ENCODE peak calls at places on chromosomes 16 and 17, in seven cellular contexts. One of them, this sample, is unnamed.

GRCh38 chr17:55420776-55421178 is 858 bp downstream of the MMD start:
- DNase-seq in cardiac muscle cell: peak; percentile 62
- DNase-seq in tibial nerve: peak; percentile 28
- DNase-seq in right lobe of liver: peak; percentile 64
- DNase-seq in CD8-positive, alpha-beta T cell: peak; percentile 50
- DNase-seq in left ventricle myocardium inferior: peak; percentile 52
- DNase-seq in WERI-Rb-1: peak; percentile 33
- DNase-seq in this sample: no peak

GRCh38 chr17:34451313-34451712 is 88.3 kb upstream of the CCL1 start:
- DNase-seq in cardiac muscle cell: peak; percentile 36
- DNase-seq in tibial nerve: no peak
- DNase-seq in right lobe of liver: no peak
- DNase-seq in CD8-positive, alpha-beta T cell: no peak
- DNase-seq in left ventricle myocardium inferior: no peak
- DNase-seq in WERI-Rb-1: no peak
- DNase-seq in this sample: no peak

GRCh38 chr16:66717112-66717675 is 20.7 kb upstream of the CMTM4 start:
- DNase-seq in cardiac muscle cell: no peak
- DNase-seq in tibial nerve: no peak
- DNase-seq in right lobe of liver: no peak
- DNase-seq in CD8-positive, alpha-beta T cell: no peak
- DNase-seq in left ventricle myocardium inferior: peak; percentile 27
- DNase-seq in WERI-Rb-1: peak; percentile 68
- DNase-seq in this sample: peak; percentile 45

GRCh38 chr17:78256705-78257559 is 25.5 kb downstream of the TMEM235 start:
- DNase-seq in cardiac muscle cell: peak; percentile 89
- DNase-seq in tibial nerve: no peak
- DNase-seq in right lobe of liver: peak; percentile 50
- DNase-seq in CD8-positive, alpha-beta T cell: no peak
- DNase-seq in left ventricle myocardium inferior: no peak
- DNase-seq in WERI-Rb-1: no peak
- DNase-seq in this sample: no peak

GRCh38 chr17:4304417-4305027 is 40.7 kb upstream of the ANKFY1 start:
- DNase-seq in cardiac muscle cell: peak; percentile 64
- DNase-seq in tibial nerve: peak; percentile 81
- DNase-seq in right lobe of liver: no peak
- DNase-seq in CD8-positive, alpha-beta T cell: peak; percentile 61
- DNase-seq in left ventricle myocardium inferior: no peak
- DNase-seq in WERI-Rb-1: peak; percentile 42
- DNase-seq in this sample: no peak

GRCh38 chr17:73283841-73284282 is 22.2 kb upstream of the CPSF4L start:
- DNase-seq in cardiac muscle cell: peak; percentile 89
- DNase-seq in tibial nerve: peak; percentile 76
- DNase-seq in right lobe of liver: no peak
- DNase-seq in CD8-positive, alpha-beta T cell: no peak
- DNase-seq in left ventricle myocardium inferior: no peak
- DNase-seq in WERI-Rb-1: peak; percentile 76
- DNase-seq in this sample: no peak

GRCh38 chr17:66906321-66907278 is 57.9 kb upstream of the CACNG4 start:
- DNase-seq in cardiac muscle cell: peak; percentile 84
- DNase-seq in tibial nerve: peak; percentile 78
- DNase-seq in right lobe of liver: peak; percentile 82
- DNase-seq in CD8-positive, alpha-beta T cell: peak; percentile 66
- DNase-seq in left ventricle myocardium inferior: peak; percentile 72
- DNase-seq in WERI-Rb-1: peak; percentile 89
- DNase-seq in this sample: peak; percentile 33

GRCh38 chr17:74325743-74326379 is at the start of gene KIF19:
- DNase-seq in cardiac muscle cell: peak; percentile 68
- DNase-seq in tibial nerve: no peak
- DNase-seq in right lobe of liver: no peak
- DNase-seq in CD8-positive, alpha-beta T cell: peak; percentile 44
- DNase-seq in left ventricle myocardium inferior: peak; percentile 56
- DNase-seq in WERI-Rb-1: no peak
- DNase-seq in this sample: no peak

GRCh38 chr17:37273419-37274051 is 102.2 kb upstream of the C17orf78 start:
- DNase-seq in cardiac muscle cell: peak; percentile 62
- DNase-seq in tibial nerve: no peak
- DNase-seq in right lobe of liver: no peak
- DNase-seq in CD8-positive, alpha-beta T cell: no peak
- DNase-seq in left ventricle myocardium inferior: no peak
- DNase-seq in WERI-Rb-1: peak; percentile 84
- DNase-seq in this sample: peak; percentile 80

GRCh38 chr17:14143678-14144077 is 74.4 kb downstream of the COX10 start:
- DNase-seq in cardiac muscle cell: peak; percentile 20
- DNase-seq in tibial nerve: no peak
- DNase-seq in right lobe of liver: no peak
- DNase-seq in CD8-positive, alpha-beta T cell: no peak
- DNase-seq in left ventricle myocardium inferior: no peak
- DNase-seq in WERI-Rb-1: no peak
- DNase-seq in this sample: no peak

GRCh38 chr17:68035131-68035522 is 408 bp upstream of the KPNA2 start:
- DNase-seq in cardiac muscle cell: peak; percentile 97
- DNase-seq in tibial nerve: peak; percentile 80
- DNase-seq in right lobe of liver: peak; percentile 95
- DNase-seq in CD8-positive, alpha-beta T cell: peak; percentile 89
- DNase-seq in left ventricle myocardium inferior: peak; percentile 96
- DNase-seq in WERI-Rb-1: peak; percentile 98
- DNase-seq in this sample: no peak

GRCh38 chr17:75504347-75505151 is 10.8 kb downstream of the CASKIN2 start:
- DNase-seq in cardiac muscle cell: peak; percentile 35
- DNase-seq in tibial nerve: no peak
- DNase-seq in right lobe of liver: peak; percentile 88
- DNase-seq in CD8-positive, alpha-beta T cell: peak; percentile 48
- DNase-seq in left ventricle myocardium inferior: no peak
- DNase-seq in WERI-Rb-1: peak; percentile 70
- DNase-seq in this sample: no peak

GRCh38 chr17:40564883-40565744 is at the start of gene CCR7:
- DNase-seq in cardiac muscle cell: no peak
- DNase-seq in tibial nerve: no peak
- DNase-seq in right lobe of liver: no peak
- DNase-seq in CD8-positive, alpha-beta T cell: peak; percentile 88
- DNase-seq in left ventricle myocardium inferior: no peak
- DNase-seq in WERI-Rb-1: no peak
- DNase-seq in this sample: no peak

GRCh38 chr16:14455577-14455976 is 174.5 kb downstream of the PARN start:
- DNase-seq in cardiac muscle cell: peak; percentile 53
- DNase-seq in tibial nerve: no peak
- DNase-seq in right lobe of liver: no peak
- DNase-seq in CD8-positive, alpha-beta T cell: no peak
- DNase-seq in left ventricle myocardium inferior: no peak
- DNase-seq in WERI-Rb-1: no peak
- DNase-seq in this sample: no peak

GRCh38 chr17:3870871-3871306 is 22.0 kb downstream of the CAMKK1 start:
- DNase-seq in cardiac muscle cell: peak; percentile 70
- DNase-seq in tibial nerve: no peak
- DNase-seq in right lobe of liver: no peak
- DNase-seq in CD8-positive, alpha-beta T cell: peak; percentile 22
- DNase-seq in left ventricle myocardium inferior: no peak
- DNase-seq in WERI-Rb-1: no peak
- DNase-seq in this sample: no peak

GRCh38 chr17:11240041-11240801 is 792 bp upstream of the SHISA6 start:
- DNase-seq in cardiac muscle cell: peak; percentile 65
- DNase-seq in tibial nerve: peak; percentile 12
- DNase-seq in right lobe of liver: no peak
- DNase-seq in CD8-positive, alpha-beta T cell: no peak
- DNase-seq in left ventricle myocardium inferior: no peak
- DNase-seq in WERI-Rb-1: peak; percentile 40
- DNase-seq in this sample: no peak

GRCh38 chr16:1127101-1127500 is 25.8 kb upstream of the CACNA1H start:
- DNase-seq in cardiac muscle cell: no peak
- DNase-seq in tibial nerve: no peak
- DNase-seq in right lobe of liver: no peak
- DNase-seq in CD8-positive, alpha-beta T cell: no peak
- DNase-seq in left ventricle myocardium inferior: no peak
- DNase-seq in WERI-Rb-1: no peak
- DNase-seq in this sample: no peak

GRCh38 chr16:70430667-70431536 is 8.0 kb downstream of the ST3GAL2 start:
- DNase-seq in cardiac muscle cell: no peak
- DNase-seq in tibial nerve: no peak
- DNase-seq in right lobe of liver: no peak
- DNase-seq in CD8-positive, alpha-beta T cell: peak; percentile 49
- DNase-seq in left ventricle myocardium inferior: no peak
- DNase-seq in WERI-Rb-1: no peak
- DNase-seq in this sample: no peak

GRCh38 chr16:58495861-58496331 is 4.0 kb upstream of the NDRG4 start:
- DNase-seq in cardiac muscle cell: no peak
- DNase-seq in tibial nerve: no peak
- DNase-seq in right lobe of liver: no peak
- DNase-seq in CD8-positive, alpha-beta T cell: no peak
- DNase-seq in left ventricle myocardium inferior: no peak
- DNase-seq in WERI-Rb-1: no peak
- DNase-seq in this sample: no peak
- H3K4me3 ChIP-seq in cardiac muscle cell: no peak overlapping the region
- H3K4me3 ChIP-seq in tibial nerve: no peak overlapping the region
- H3K4me3 ChIP-seq in right lobe of liver: no peak overlapping the region
- H3K4me3 ChIP-seq in CD8-positive, alpha-beta T cell: no peak overlapping the region
- H3K4me3 ChIP-seq in left ventricle myocardium inferior: peak overlapping the region; percentile 47
- H3K4me3 ChIP-seq in WERI-Rb-1: no peak overlapping the region
- H3K4me3 ChIP-seq in this sample: no peak overlapping the region

DNA sequence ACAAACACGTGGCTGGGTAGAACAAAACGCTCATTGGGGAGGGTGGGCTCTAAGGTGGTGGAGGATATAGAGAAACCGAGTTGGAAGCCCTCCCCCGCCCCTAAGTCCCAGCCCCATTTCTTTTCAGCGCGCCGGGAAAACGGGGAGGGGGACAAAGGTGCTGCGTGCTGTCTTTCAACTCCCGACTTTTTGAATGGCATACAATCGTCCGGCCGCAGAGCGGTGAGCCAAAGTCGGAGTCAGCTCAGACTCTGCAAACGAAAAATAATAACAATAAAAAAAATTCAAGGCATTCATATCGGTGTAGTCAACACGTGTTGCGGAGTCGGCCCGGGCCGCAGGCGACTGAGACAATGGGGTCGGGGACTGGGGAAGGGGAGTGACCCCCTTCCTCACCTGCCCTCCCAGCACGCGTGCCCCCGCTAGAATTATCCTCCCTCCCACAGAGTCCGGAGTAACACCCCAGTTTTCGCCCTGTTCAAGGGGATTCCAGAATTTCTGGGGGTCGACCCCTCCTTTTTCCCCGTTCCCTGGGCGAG is 1.8 kb upstream of the IGF2BP1 start:
- DNase-seq in cardiac muscle cell: peak; percentile 59
- DNase-seq in tibial nerve: no peak
- DNase-seq in right lobe of liver: no peak
- DNase-seq in CD8-positive, alpha-beta T cell: no peak
- DNase-seq in left ventricle myocardium inferior: no peak
- DNase-seq in WERI-Rb-1: peak; percentile 84
- DNase-seq in this sample: no peak
- H3K27me3 ChIP-seq in cardiac muscle cell: no peaks in the 10 kb centered on the region
- H3K27me3 ChIP-seq in tibial nerve: peaks cover 100% of the 10 kb centered on the region
- H3K27me3 ChIP-seq in right lobe of liver: peaks cover 70% of the 10 kb centered on the region
- H3K27me3 ChIP-seq in CD8-positive, alpha-beta T cell: peaks cover 64% of the 10 kb centered on the region
- H3K27me3 ChIP-seq in left ventricle myocardium inferior: peaks cover 100% of the 10 kb centered on the region
- H3K27me3 ChIP-seq in WERI-Rb-1: no peaks in the 10 kb centered on the region
- H3K27me3 ChIP-seq in this sample: peaks cover 37% of the 10 kb centered on the region

GRCh38 chr16:81716478-81717210 is 62.4 kb upstream of the PLCG2 start:
- DNase-seq in cardiac muscle cell: no peak
- DNase-seq in tibial nerve: no peak
- DNase-seq in right lobe of liver: no peak
- DNase-seq in CD8-positive, alpha-beta T cell: peak; percentile 24
- DNase-seq in left ventricle myocardium inferior: peak; percentile 2
- DNase-seq in WERI-Rb-1: no peak
- DNase-seq in this sample: no peak

GRCh38 chr16:81720973-81721907 is 57.9 kb upstream of the PLCG2 start:
- DNase-seq in cardiac muscle cell: no peak
- DNase-seq in tibial nerve: no peak
- DNase-seq in right lobe of liver: no peak
- DNase-seq in CD8-positive, alpha-beta T cell: no peak
- DNase-seq in left ventricle myocardium inferior: no peak
- DNase-seq in WERI-Rb-1: no peak
- DNase-seq in this sample: no peak

GRCh38 chr16:81719993-81720392 is 59.1 kb upstream of the PLCG2 start:
- DNase-seq in cardiac muscle cell: no peak
- DNase-seq in tibial nerve: no peak
- DNase-seq in right lobe of liver: no peak
- DNase-seq in CD8-positive, alpha-beta T cell: no peak
- DNase-seq in left ventricle myocardium inferior: no peak
- DNase-seq in WERI-Rb-1: no peak
- DNase-seq in this sample: no peak

GRCh38 chr16:81717662-81718189 is 61.4 kb upstream of the PLCG2 start:
- DNase-seq in cardiac muscle cell: no peak
- DNase-seq in tibial nerve: no peak
- DNase-seq in right lobe of liver: no peak
- DNase-seq in CD8-positive, alpha-beta T cell: no peak
- DNase-seq in left ventricle myocardium inferior: no peak
- DNase-seq in WERI-Rb-1: no peak
- DNase-seq in this sample: no peak

GRCh38 chr16:81718637-81719036 is 60.5 kb upstream of the PLCG2 start:
- DNase-seq in cardiac muscle cell: no peak
- DNase-seq in tibial nerve: no peak
- DNase-seq in right lobe of liver: no peak
- DNase-seq in CD8-positive, alpha-beta T cell: no peak
- DNase-seq in left ventricle myocardium inferior: peak; percentile 6
- DNase-seq in WERI-Rb-1: no peak
- DNase-seq in this sample: no peak
- H3K27ac ChIP-seq in cardiac muscle cell: no peak overlapping the region
- H3K27ac ChIP-seq in tibial nerve: no peak overlapping the region
- H3K27ac ChIP-seq in right lobe of liver: no peak overlapping the region
- H3K27ac ChIP-seq in CD8-positive, alpha-beta T cell: peak overlapping the region; percentile 33
- H3K27ac ChIP-seq in left ventricle myocardium inferior: no peak overlapping the region
- H3K27ac ChIP-seq in WERI-Rb-1: no peak overlapping the region
- H3K27ac ChIP-seq in this sample: no peak overlapping the region

DNA sequence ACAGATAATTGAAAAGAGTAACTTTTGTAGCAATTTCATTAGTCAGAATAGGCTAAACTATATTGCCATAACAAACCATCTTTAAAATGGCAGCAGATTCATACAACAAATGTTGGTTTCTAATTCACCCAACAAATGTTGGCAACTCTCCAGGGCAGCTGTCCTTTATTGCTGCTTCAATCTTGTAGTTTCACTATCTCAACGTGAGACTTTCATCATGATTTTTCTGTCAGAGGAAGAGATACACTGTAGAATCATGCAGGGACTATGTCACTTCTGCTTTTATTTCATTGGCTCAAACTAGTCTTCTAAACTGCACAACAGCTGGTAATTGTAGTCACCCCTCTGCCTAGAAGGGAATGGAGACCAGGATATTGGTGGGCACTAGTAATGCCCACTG is 174.2 kb downstream of the TANC2 start:
- DNase-seq in cardiac muscle cell: no peak
- DNase-seq in tibial nerve: peak; percentile 27
- DNase-seq in right lobe of liver: no peak
- DNase-seq in CD8-positive, alpha-beta T cell: no peak
- DNase-seq in left ventricle myocardium inferior: no peak
- DNase-seq in WERI-Rb-1: no peak
- DNase-seq in this sample: no peak
- H3K4me3 ChIP-seq in cardiac muscle cell: no peak overlapping the region
- H3K4me3 ChIP-seq in tibial nerve: no peak overlapping the region
- H3K4me3 ChIP-seq in right lobe of liver: no peak overlapping the region
- H3K4me3 ChIP-seq in CD8-positive, alpha-beta T cell: no peak overlapping the region
- H3K4me3 ChIP-seq in left ventricle myocardium inferior: no peak overlapping the region
- H3K4me3 ChIP-seq in WERI-Rb-1: no peak overlapping the region
- H3K4me3 ChIP-seq in this sample: no peak overlapping the region

DNA sequence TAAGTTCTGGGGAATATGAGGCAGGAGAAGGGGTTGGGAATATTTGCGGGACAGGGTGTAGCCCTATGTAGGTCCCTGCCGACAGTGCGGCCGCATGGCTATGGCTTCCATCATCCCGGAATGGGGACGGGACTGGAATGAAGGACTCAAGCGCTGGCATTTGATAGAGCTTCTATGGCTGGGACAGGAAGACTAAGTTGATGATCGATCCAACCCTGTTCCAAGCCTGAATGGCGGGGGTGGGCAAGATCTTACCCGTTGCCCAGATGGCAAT is 47.1 kb downstream of the SRCIN1 start:
- DNase-seq in cardiac muscle cell: no peak
- DNase-seq in tibial nerve: peak; percentile 6
- DNase-seq in right lobe of liver: no peak
- DNase-seq in CD8-positive, alpha-beta T cell: no peak
- DNase-seq in left ventricle myocardium inferior: no peak
- DNase-seq in WERI-Rb-1: no peak
- DNase-seq in this sample: no peak
- H3K27me3 ChIP-seq in cardiac muscle cell: peaks cover 55% of the 10 kb centered on the region
- H3K27me3 ChIP-seq in tibial nerve: peaks cover 36% of the 10 kb centered on the region
- H3K27me3 ChIP-seq in right lobe of liver: no peaks in the 10 kb centered on the region
- H3K27me3 ChIP-seq in CD8-positive, alpha-beta T cell: peaks cover 23% of the 10 kb centered on the region
- H3K27me3 ChIP-seq in left ventricle myocardium inferior: peaks cover 71% of the 10 kb centered on the region
- H3K27me3 ChIP-seq in WERI-Rb-1: no peaks in the 10 kb centered on the region
- H3K27me3 ChIP-seq in this sample: peaks cover 72% of the 10 kb centered on the region